ENCODE peak calls at places on chromosomes 2 and 18, in five cellular contexts. O, J, F, B and W are unnamed samples.

GRCh38 chr2:20170646-20171250 is 54.2 kb downstream of the SDC1 start:
- DNase-seq in O (peak; percentile 58), J (no peak), F (no peak), B (no peak), W (no peak)

GRCh38 chr2:175707322-175707721 is 294.7 kb downstream of the LNPK start:
- DNase-seq in O (no peak), J (no peak), F (no peak), B (no peak), W (no peak)

GRCh38 chr2:116733699-116734098 is 1080.8 kb upstream of the DDX18 start:
- DNase-seq in O (no peak), J (no peak), F (no peak), B (no peak), W (no peak)

GRCh38 chr2:86446060-86446459 is 4.9 kb downstream of the KDM3A start:
- DNase-seq in O (no peak), J (no peak), F (no peak), B (no peak), W (no peak)

GRCh38 chr2:25230626-25231311 is 62.4 kb upstream of the POMC start:
- DNase-seq in O (peak; percentile 69), J (no peak), F (no peak), B (no peak), W (no peak)

GRCh38 chr2:239167766-239168444 is 232.9 kb downstream of the HDAC4 start:
- DNase-seq in O (peak; percentile 49), J (no peak), F (no peak), B (no peak), W (no peak)

GRCh38 chr2:237743561-237744269 is 54.9 kb upstream of the RBM44 start:
- DNase-seq in O (no peak), J (no peak), F (no peak), B (no peak), W (no peak)

GRCh38 chr2:164028764-164029534 is 293.1 kb upstream of the FIGN start:
- DNase-seq in O (no peak), J (no peak), F (no peak), B (no peak), W (no peak)

GRCh38 chr2:239668042-239668441 is 267.2 kb upstream of the HDAC4 start:
- DNase-seq in O (no peak), J (no peak), F (no peak), B (no peak), W (peak; percentile 60)

GRCh38 chr2:25587361-25587760 is 86.0 kb downstream of the DTNB start:
- DNase-seq in O (no peak), J (no peak), F (no peak), B (no peak), W (no peak)

GRCh38 chr2:136115183-136115751 is 2.7 kb downstream of the CXCR4 start:
- DNase-seq in O (no peak), J (no peak), F (no peak), B (no peak), W (no peak)

GRCh38 chr2:61677942-61678341 is 139.8 kb upstream of the XPO1 start:
- DNase-seq in O (no peak), J (no peak), F (no peak), B (no peak), W (no peak)

GRCh38 chr2:80529466-80530165 is 225.1 kb upstream of the LRRTM1 start:
- DNase-seq in O (no peak), J (no peak), F (peak; percentile 57), B (no peak), W (no peak)

GRCh38 chr18:36872329-36872728 is 43.4 kb downstream of the KIAA1328 start:
- DNase-seq in O (no peak), J (no peak), F (no peak), B (no peak), W (no peak)

GRCh38 chr2:208657468-208657867 is 250.9 kb downstream of the PTH2R start:
- DNase-seq in O (no peak), J (peak; percentile 23), F (no peak), B (no peak), W (no peak)

GRCh38 chr2:239271471-239272255 is 129.2 kb downstream of the HDAC4 start:
- DNase-seq in O (no peak), J (no peak), F (no peak), B (no peak), W (peak; percentile 47)

GRCh38 chr18:21336846-21337245 is 94.8 kb downstream of the GREB1L start:
- DNase-seq in O (no peak), J (no peak), F (no peak), B (no peak), W (no peak)

GRCh38 chr18:79733135-79733609 is 53.6 kb downstream of the CTDP1 start:
- DNase-seq in O (peak; percentile 68), J (no peak), F (no peak), B (no peak), W (no peak)

GRCh38 chr2:205477016-205477705 is 205.1 kb upstream of the NRP2 start:
- DNase-seq in O (no peak), J (no peak), F (no peak), B (no peak), W (no peak)

GRCh38 chr2:142796161-142796560 is 81.3 kb upstream of the KYNU start:
- DNase-seq in O (no peak), J (no peak), F (no peak), B (no peak), W (no peak)

GRCh38 chr2:43084699-43085091 is 141.7 kb downstream of the ZFP36L2 start:
- DNase-seq in O (peak; percentile 57), J (no peak), F (no peak), B (no peak), W (no peak)

GRCh38 chr2:173213181-173213580 is 137.5 kb downstream of the MAP3K20 start:
- DNase-seq in O (no peak), J (no peak), F (no peak), B (no peak), W (no peak)

GRCh38 chr2:14722919-14723559 is 90.5 kb downstream of the LRATD1 start:
- DNase-seq in O (no peak), J (no peak), F (no peak), B (no peak), W (no peak)

GRCh38 chr2:14720739-14721138 is 88.2 kb downstream of the LRATD1 start:
- DNase-seq in O (no peak), J (no peak), F (no peak), B (no peak), W (no peak)

GRCh38 chr2:14720319-14720718 is 87.8 kb downstream of the LRATD1 start:
- DNase-seq in O (no peak), J (no peak), F (no peak), B (no peak), W (no peak)

DNA sequence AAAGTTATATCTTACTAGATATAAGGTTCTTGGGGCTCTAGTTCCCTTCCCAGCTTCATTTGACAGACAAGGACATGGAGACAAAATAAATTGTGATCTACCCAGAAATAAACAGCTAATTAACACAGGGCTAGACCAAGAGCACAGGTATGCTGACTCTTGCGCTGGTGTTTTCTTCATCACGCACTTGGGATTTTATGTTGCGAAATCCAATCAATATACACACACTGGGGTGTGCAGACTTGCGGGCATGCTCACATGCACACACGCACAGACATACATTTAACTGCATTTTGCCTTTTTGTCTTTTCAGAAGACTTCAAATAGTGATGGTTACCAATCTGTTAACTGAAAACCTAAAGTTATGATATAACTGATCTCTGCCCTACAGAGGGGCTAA is 91.2 kb downstream of the LRATD1 start:
- DNase-seq in O (no peak), J (no peak), F (no peak), B (no peak), W (no peak)
- TF ChIP-seq CTCF in O (no peak), J (no peak), F (no peak), B (no peak), W (no peak)

GRCh38 chr18:48575301-48575657 is 36.4 kb downstream of the CTIF start:
- DNase-seq in O (no peak), J (no peak), F (no peak), B (no peak), W (no peak)
- TF ChIP-seq CTCF in O (no peak), J (no peak), F (no peak), B (no peak), W (no peak)

DNA sequence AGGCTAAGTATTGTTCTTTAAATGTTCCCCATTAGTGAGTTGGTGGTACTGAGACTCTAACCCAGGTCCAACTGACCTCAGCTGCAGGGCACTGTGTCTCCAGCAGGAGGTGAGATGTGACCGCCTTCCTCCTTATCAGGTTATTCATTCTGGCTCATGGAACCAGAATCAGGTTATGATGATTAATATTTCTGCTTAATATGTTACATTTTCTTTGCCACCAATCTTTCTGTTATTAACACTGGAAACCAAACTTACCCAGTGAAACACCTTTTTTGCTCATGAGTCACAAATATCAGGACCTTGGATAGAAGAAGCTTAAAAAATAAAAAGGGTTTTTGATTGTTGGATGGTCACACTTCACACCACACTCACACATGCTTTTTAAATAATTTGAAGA is 85.4 kb downstream of the DPP4 start:
- DNase-seq in O (no peak), J (no peak), F (no peak), B (no peak), W (no peak)
- TF ChIP-seq CTCF in O (no peak), J (peak; percentile 51), F (peak; percentile 18), B (no peak), W (peak; percentile 52)

GRCh38 chr2:198471291-198471690 is 666.9 kb downstream of the PLCL1 start:
- DNase-seq in O (no peak), J (no peak), F (no peak), B (no peak), W (no peak)
- TF ChIP-seq CTCF in O (no peak), J (peak; percentile 50), F (peak; percentile 13), B (no peak), W (no peak)

GRCh38 chr2:102358496-102358895 is 2.9 kb downstream of the IL18R1 start:
- DNase-seq in O (no peak), J (no peak), F (no peak), B (no peak), W (no peak)

GRCh38 chr2:102356741-102357140 is 1.1 kb downstream of the IL18R1 start:
- DNase-seq in O (no peak), J (no peak), F (no peak), B (no peak), W (no peak)

GRCh38 chr2:102357975-102358374 is 2.4 kb downstream of the IL18R1 start:
- DNase-seq in O (no peak), J (no peak), F (peak; percentile 53), B (no peak), W (no peak)

GRCh38 chr2:102361632-102362241 is 6.1 kb downstream of the IL18R1 start:
- DNase-seq in O (no peak), J (no peak), F (no peak), B (no peak), W (no peak)

DNA sequence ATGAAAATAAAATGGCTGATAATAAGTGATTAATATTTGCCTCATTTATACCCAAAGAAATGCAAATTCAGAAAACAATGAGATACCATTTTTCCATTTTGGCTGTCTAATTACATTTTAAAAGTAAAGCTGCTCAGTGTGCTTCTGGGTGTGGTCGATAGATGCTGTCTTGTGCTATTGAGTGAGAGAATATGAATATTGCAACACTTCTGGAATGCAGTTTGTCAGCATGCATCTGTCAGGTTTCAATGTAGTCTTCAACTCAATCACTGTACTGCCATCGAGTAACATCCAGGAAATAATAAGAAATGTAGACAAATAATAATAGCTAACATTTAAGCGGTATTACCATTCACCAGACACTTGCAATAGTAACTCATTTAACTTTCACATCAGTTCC is 3.9 kb downstream of the IL18R1 start:
- DNase-seq in O (no peak), J (no peak), F (no peak), B (no peak), W (no peak)
- TF ChIP-seq CTCF in O (no peak), J (no peak), F (no peak), B (no peak), W (no peak)